ENCODE peak calls at places on chromosome 5, in eight cellular contexts. B is choroid plexus epithelial cell, W is G401, O is AG09309, S is iPS-NIHi11, Z is RPMI8226, Y is GM12891, D is NCI-H345. L is an unnamed sample.

GRCh38 chr5:91219141-91219802 is 163.8 kb downstream of the ARRDC3 start:
- DNase-seq in B (peak), W (no peak), O (peak), S (no peak), Z (no peak), Y (no peak), D (no peak), L (no peak)

GRCh38 chr5:26259081-26259480 is 779.3 kb downstream of the CDH9 start:
- DNase-seq in B (no peak), W (no peak), O (no peak), S (no peak), Z (no peak), Y (no peak), D (no peak), L (no peak)

GRCh38 chr5:81800797-81801196 is 49.9 kb upstream of the SSBP2 start:
- DNase-seq in B (no peak), W (no peak), O (no peak), S (no peak), Z (no peak), Y (no peak), D (no peak), L (no peak)

GRCh38 chr5:180802325-180803180 is at the start of gene MGAT1:
- DNase-seq in B (peak), W (no peak), O (peak), S (peak), Z (peak), Y (peak), D (peak), L (no peak)

GRCh38 chr5:109038209-109038840 is 290.6 kb downstream of the FER start:
- DNase-seq in B (peak), W (no peak), O (no peak), S (no peak), Z (no peak), Y (no peak), D (no peak), L (no peak)

GRCh38 chr5:14386882-14387575 is 194.6 kb upstream of the OTULINL start:
- DNase-seq in B (no peak), W (no peak), O (no peak), S (no peak), Z (no peak), Y (no peak), D (no peak), L (no peak)

GRCh38 chr5:68383888-68384310 is 168.3 kb downstream of the PIK3R1 start:
- DNase-seq in B (no peak), W (no peak), O (no peak), S (no peak), Z (no peak), Y (no peak), D (no peak), L (no peak)

GRCh38 chr5:89546658-89547057 is 663.7 kb upstream of the MEF2C start:
- DNase-seq in B (no peak), W (no peak), O (no peak), S (no peak), Z (no peak), Y (no peak), D (no peak), L (no peak)

GRCh38 chr5:60634054-60634453 is 65.9 kb downstream of the DEPDC1B start:
- DNase-seq in B (no peak), W (no peak), O (no peak), S (no peak), Z (no peak), Y (no peak), D (no peak), L (no peak)

GRCh38 chr5:141747646-141748229 is 65.7 kb upstream of the ARAP3 start:
- DNase-seq in B (no peak), W (peak), O (no peak), S (no peak), Z (peak), Y (no peak), D (peak), L (no peak)

GRCh38 chr5:7534505-7534904 is 138.6 kb downstream of the ADCY2 start:
- DNase-seq in B (no peak), W (no peak), O (no peak), S (no peak), Z (no peak), Y (no peak), D (no peak), L (no peak)

GRCh38 chr5:55517804-55518203 is 17.0 kb downstream of the PLPP1 start:
- DNase-seq in B (no peak), W (no peak), O (no peak), S (no peak), Z (no peak), Y (no peak), D (no peak), L (no peak)

GRCh38 chr5:155735388-155735787 is 591.6 kb upstream of the SGCD start:
- DNase-seq in B (no peak), W (no peak), O (no peak), S (peak), Z (no peak), Y (no peak), D (peak), L (no peak)

GRCh38 chr5:107067391-107067790 is 603.3 kb downstream of the EFNA5 start:
- DNase-seq in B (no peak), W (peak), O (no peak), S (no peak), Z (no peak), Y (no peak), D (no peak), L (no peak)

GRCh38 chr5:6752236-6752635 is 39.0 kb downstream of the TENT4A start:
- DNase-seq in B (no peak), W (no peak), O (no peak), S (no peak), Z (no peak), Y (no peak), D (no peak), L (no peak)

GRCh38 chr5:172502969-172503368 is 48.6 kb upstream of the SH3PXD2B start:
- DNase-seq in B (peak), W (peak), O (no peak), S (peak), Z (peak), Y (no peak), D (peak), L (no peak)

GRCh38 chr5:123610209-123610608 is 98.2 kb downstream of the CSNK1G3 start:
- DNase-seq in B (peak), W (no peak), O (no peak), S (no peak), Z (no peak), Y (no peak), D (no peak), L (no peak)

GRCh38 chr5:5103249-5103648 is 36.9 kb upstream of the ADAMTS16 start:
- DNase-seq in B (peak), W (no peak), O (no peak), S (no peak), Z (no peak), Y (no peak), D (no peak), L (no peak)

GRCh38 chr5:102731704-102732103 is 23.4 kb upstream of the PAM start:
- DNase-seq in B (no peak), W (no peak), O (no peak), S (no peak), Z (no peak), Y (no peak), D (no peak), L (no peak)

GRCh38 chr5:88884435-88884877 is 1.5 kb upstream of the MEF2C start:
- DNase-seq in B (peak), W (peak), O (no peak), S (no peak), Z (no peak), Y (no peak), D (peak), L (no peak)

GRCh38 chr5:114116981-114117380 is 244.9 kb upstream of the KCNN2 start:
- DNase-seq in B (no peak), W (no peak), O (no peak), S (no peak), Z (no peak), Y (no peak), D (no peak), L (no peak)

GRCh38 chr5:107023732-107024131 is 647.0 kb downstream of the EFNA5 start:
- DNase-seq in B (peak), W (no peak), O (no peak), S (no peak), Z (no peak), Y (no peak), D (no peak), L (no peak)

GRCh38 chr5:112419050-112419595 is at the start of gene EPB41L4A:
- DNase-seq in B (no peak), W (no peak), O (no peak), S (peak), Z (no peak), Y (peak), D (peak), L (no peak)

GRCh38 chr5:114055810-114056476 is 305.9 kb upstream of the KCNN2 start:
- DNase-seq in B (peak), W (peak), O (no peak), S (peak), Z (no peak), Y (no peak), D (no peak), L (no peak)

GRCh38 chr5:11851402-11851801 is 52.8 kb downstream of the CTNND2 start:
- DNase-seq in B (no peak), W (peak), O (no peak), S (no peak), Z (no peak), Y (no peak), D (no peak), L (no peak)

GRCh38 chr5:55407059-55407684 is 99.4 kb downstream of the MTREX start:
- DNase-seq in B (peak), W (peak), O (peak), S (peak), Z (peak), Y (no peak), D (peak), L (no peak)

GRCh38 chr5:169911448-169912212 is 68.7 kb downstream of the INSYN2B start:
- DNase-seq in B (no peak), W (no peak), O (no peak), S (no peak), Z (no peak), Y (no peak), D (peak), L (no peak)

GRCh38 chr5:139747583-139748504 is 47.8 kb upstream of the PSD2 start:
- DNase-seq in B (peak), W (peak), O (no peak), S (no peak), Z (peak), Y (no peak), D (peak), L (no peak)

GRCh38 chr5:92927291-92927778 is 653.7 kb downstream of the NR2F1-AS1 start:
- DNase-seq in B (no peak), W (no peak), O (no peak), S (no peak), Z (no peak), Y (no peak), D (peak), L (no peak)

GRCh38 chr5:138466900-138467710 is 1.8 kb downstream of the EGR1 start:
- DNase-seq in B (peak), W (no peak), O (peak), S (no peak), Z (no peak), Y (no peak), D (no peak), L (no peak)

GRCh38 chr5:94932259-94932658 is 313.8 kb downstream of the SLF1 start:
- DNase-seq in B (no peak), W (no peak), O (no peak), S (no peak), Z (no peak), Y (no peak), D (no peak), L (no peak)

GRCh38 chr5:150081541-150082283 is 4.6 kb downstream of the CSF1R start:
- DNase-seq in B (no peak), W (no peak), O (no peak), S (peak), Z (peak), Y (peak), D (no peak), L (peak)

GRCh38 chr5:53438486-53439472 is 41.6 kb upstream of the FST start:
- DNase-seq in B (peak), W (no peak), O (no peak), S (no peak), Z (no peak), Y (no peak), D (no peak), L (no peak)

GRCh38 chr5:9742848-9743247 is 112.7 kb upstream of the TAS2R1 start:
- DNase-seq in B (no peak), W (no peak), O (no peak), S (no peak), Z (no peak), Y (no peak), D (no peak), L (no peak)

GRCh38 chr5:138905541-138905940 is 30.4 kb upstream of the LRRTM2 start:
- DNase-seq in B (peak), W (no peak), O (peak), S (no peak), Z (no peak), Y (no peak), D (no peak), L (no peak)

GRCh38 chr5:58898006-58898405 is 315.1 kb downstream of the RAB3C start:
- DNase-seq in B (no peak), W (no peak), O (no peak), S (no peak), Z (no peak), Y (no peak), D (no peak), L (no peak)

GRCh38 chr5:67774153-67774552 is 441.4 kb upstream of the PIK3R1 start:
- DNase-seq in B (peak), W (no peak), O (no peak), S (no peak), Z (no peak), Y (no peak), D (no peak), L (no peak)

GRCh38 chr5:55306641-55307382 is 682 bp downstream of the DHX29 start:
- DNase-seq in B (no peak), W (peak), O (no peak), S (no peak), Z (peak), Y (no peak), D (no peak), L (no peak)

GRCh38 chr5:30401479-30402058 is 791.9 kb upstream of the CDH6 start:
- DNase-seq in B (peak), W (peak), O (no peak), S (peak), Z (peak), Y (no peak), D (peak), L (no peak)